ENCODE peak calls at places on chromosome 7, in five cellular contexts. L, U, O, K and C are unnamed samples. For H3K9me3, the result is how much of the 10 kb centered on the place peaks cover.

GRCh38 chr7:31476073-31476745 is 37.7 kb upstream of the ITPRID1 start:
- DNase-seq in O (no peak), U (no peak), K (no peak), L (no peak), C (no peak)

GRCh38 chr7:88111136-88111748 is 108.6 kb downstream of the SRI start:
- DNase-seq in K (peak), O (peak), U (peak), L (no peak), C (peak)

GRCh38 chr7:111212857-111213523 is 122.1 kb downstream of the LRRN3 start:
- DNase-seq in K (no peak), U (no peak), O (no peak), L (no peak), C (no peak)

GRCh38 chr7:69813637-69814240 is 215.5 kb downstream of the AUTS2 start:
- DNase-seq in O (no peak), K (no peak), L (no peak), U (no peak), C (no peak)

GRCh38 chr7:74294191-74294998 is 5.2 kb downstream of the CLIP2 start:
- DNase-seq in K (no peak), U (peak), O (no peak), L (no peak), C (peak)

GRCh38 chr7:897771-898376 is 21.5 kb downstream of the GET4 start:
- DNase-seq in L (no peak), O (no peak), U (peak), K (no peak), C (no peak)

GRCh38 chr7:81887098-81887497 is 117.3 kb upstream of the HGF start:
- DNase-seq in U (peak), K (no peak), O (peak), L (peak), C (no peak)

GRCh38 chr7:94182066-94182465 is 177.9 kb upstream of the BET1 start:
- DNase-seq in K (no peak), L (no peak), U (no peak), O (peak), C (no peak)

GRCh38 chr7:110007316-110007910 is 1083.5 kb upstream of the LRRN3 start:
- DNase-seq in L (no peak), U (no peak), O (no peak), K (no peak), C (no peak)

GRCh38 chr7:13524076-13524475 is 465.4 kb downstream of the ETV1 start:
- DNase-seq in K (no peak), L (no peak), O (no peak), U (no peak), C (no peak)

GRCh38 chr7:31432166-31432565 is 81.7 kb upstream of the ITPRID1 start:
- DNase-seq in L (no peak), K (no peak), U (no peak), O (no peak), C (no peak)

GRCh38 chr7:66837007-66837406 is 84.0 kb upstream of the TMEM248 start:
- DNase-seq in O (peak), K (peak), L (no peak), U (no peak), C (peak)

GRCh38 chr7:129778770-129779601 is 167.5 kb downstream of the NRF1 start:
- DNase-seq in L (no peak), U (no peak), K (no peak), O (no peak), C (no peak)

GRCh38 chr7:136000288-136000913 is 23.2 kb upstream of the MTPN start:
- DNase-seq in U (no peak), L (no peak), K (no peak), O (peak), C (peak)

GRCh38 chr7:131027287-131027773 is 293.3 kb upstream of the KLF14 start:
- DNase-seq in L (no peak), U (peak), O (peak), K (peak), C (no peak)

GRCh38 chr7:107874605-107875446 is 16.2 kb upstream of the DLD start:
- DNase-seq in O (peak), L (no peak), U (peak), K (peak), C (peak)

GRCh38 chr7:130154501-130155317 is 50.5 kb downstream of the TMEM209 start:
- DNase-seq in L (no peak), O (no peak), U (peak), K (peak), C (no peak)

GRCh38 chr7:85286449-85286848 is 99.6 kb upstream of the SEMA3D start:
- DNase-seq in U (no peak), L (no peak), K (no peak), O (no peak), C (no peak)

GRCh38 chr7:50317697-50318640 is 13.5 kb downstream of the IKZF1 start:
- DNase-seq in L (no peak), O (no peak), K (no peak), U (no peak), C (no peak)

GRCh38 chr7:47327698-47328391 is 254.1 kb downstream of the TNS3 start:
- DNase-seq in L (no peak), K (no peak), O (peak), U (peak), C (no peak)

GRCh38 chr7:37411444-37412034 is 37.1 kb downstream of the ELMO1 start:
- DNase-seq in O (no peak), K (no peak), L (no peak), U (no peak), C (no peak)

GRCh38 chr7:92075455-92076158 is 58.7 kb downstream of the CYP51A1 start:
- DNase-seq in O (no peak), L (peak), U (no peak), K (no peak), C (no peak)

GRCh38 chr7:68684246-68684850 is 913.9 kb upstream of the AUTS2 start:
- DNase-seq in K (no peak), O (peak), L (no peak), U (no peak), C (no peak)

GRCh38 chr7:39105720-39106119 is 128.0 kb downstream of the POU6F2 start:
- DNase-seq in O (no peak), L (no peak), K (no peak), U (no peak), C (no peak)

GRCh38 chr7:158353606-158354570 is 233.7 kb downstream of the PTPRN2 start:
- DNase-seq in L (no peak), O (no peak), K (peak), U (peak), C (peak)

GRCh38 chr7:134515569-134516468 is 11.5 kb upstream of the AKR1B10 start:
- DNase-seq in L (no peak), K (no peak), U (no peak), O (peak), C (no peak)

GRCh38 chr7:151095123-151095797 is 9.0 kb downstream of the AGAP3 start:
- DNase-seq in O (no peak), L (no peak), U (no peak), K (no peak), C (no peak)

GRCh38 chr7:129748710-129749109 is 137.2 kb downstream of the NRF1 start:
- DNase-seq in L (no peak), O (peak), K (no peak), U (peak), C (no peak)

GRCh38 chr7:150586068-150586777 is 19.0 kb downstream of the GIMAP4 start:
- DNase-seq in U (no peak), O (no peak), L (no peak), K (no peak), C (no peak)

GRCh38 chr7:149689591-149689845 is 83.9 kb downstream of the ZNF467 start:
- DNase-seq in L (no peak), O (no peak), U (no peak), K (no peak), C (no peak)

GRCh38 chr7:31059551-31059950 is 7.4 kb downstream of the ADCYAP1R1 start:
- DNase-seq in K (no peak), U (peak), L (no peak), O (no peak), C (no peak)

GRCh38 chr7:69088185-69088584 is 510.1 kb upstream of the AUTS2 start:
- DNase-seq in U (no peak), L (no peak), K (no peak), O (no peak), C (no peak)

GRCh38 chr7:77697535-77697831 is 1.2 kb downstream of the RSBN1L start:
- DNase-seq in U (peak), K (no peak), L (no peak), O (no peak), C (no peak)

GRCh38 chr7:30923774-30924413 is 12.2 kb downstream of the AQP1 start:
- DNase-seq in O (no peak), U (peak), L (no peak), K (no peak), C (no peak)

GRCh38 chr7:153061913-153062528 is 302.5 kb downstream of the ACTR3B start:
- DNase-seq in O (no peak), K (peak), U (no peak), L (no peak), C (peak)

GRCh38 chr7:143381427-143382125 is 431 bp downstream of the ZYX start:
- DNase-seq in O (peak), K (peak), L (no peak), U (peak), C (no peak)

GRCh38 chr7:19538036-19538435 is 170.8 kb downstream of the POLR1F start:
- DNase-seq in O (no peak), U (no peak), L (no peak), K (no peak), C (no peak)

GRCh38 chr7:108000875-108001758 is 1.8 kb downstream of the LAMB1 start:
- DNase-seq in L (no peak), U (peak), O (peak), K (no peak), C (no peak)

GRCh38 chr7:106217089-106217542 is 67.7 kb downstream of the NAMPT start:
- DNase-seq in K (no peak), O (peak), U (no peak), L (no peak), C (no peak)

GRCh38 chr7:44400033-44400511 is 74.7 kb upstream of the CAMK2B start:
- DNase-seq in K (no peak), U (no peak), L (no peak), O (no peak), C (no peak)

GRCh38 chr7:26372211-26372610 is 80.5 kb downstream of the SNX10 start:
- DNase-seq in K (no peak), O (no peak), L (no peak), U (no peak), C (no peak)

GRCh38 chr7:26367219-26367711 is 75.6 kb downstream of the SNX10 start:
- DNase-seq in K (no peak), O (no peak), U (no peak), L (no peak), C (no peak)

GRCh38 chr7:26372738-26373137 is 81.1 kb downstream of the SNX10 start:
- DNase-seq in K (no peak), O (no peak), U (no peak), L (no peak), C (no peak)

GRCh38 chr7:26368542-26368941 is 76.9 kb downstream of the SNX10 start:
- DNase-seq in O (peak), U (no peak), L (no peak), K (no peak), C (no peak)

DNA sequence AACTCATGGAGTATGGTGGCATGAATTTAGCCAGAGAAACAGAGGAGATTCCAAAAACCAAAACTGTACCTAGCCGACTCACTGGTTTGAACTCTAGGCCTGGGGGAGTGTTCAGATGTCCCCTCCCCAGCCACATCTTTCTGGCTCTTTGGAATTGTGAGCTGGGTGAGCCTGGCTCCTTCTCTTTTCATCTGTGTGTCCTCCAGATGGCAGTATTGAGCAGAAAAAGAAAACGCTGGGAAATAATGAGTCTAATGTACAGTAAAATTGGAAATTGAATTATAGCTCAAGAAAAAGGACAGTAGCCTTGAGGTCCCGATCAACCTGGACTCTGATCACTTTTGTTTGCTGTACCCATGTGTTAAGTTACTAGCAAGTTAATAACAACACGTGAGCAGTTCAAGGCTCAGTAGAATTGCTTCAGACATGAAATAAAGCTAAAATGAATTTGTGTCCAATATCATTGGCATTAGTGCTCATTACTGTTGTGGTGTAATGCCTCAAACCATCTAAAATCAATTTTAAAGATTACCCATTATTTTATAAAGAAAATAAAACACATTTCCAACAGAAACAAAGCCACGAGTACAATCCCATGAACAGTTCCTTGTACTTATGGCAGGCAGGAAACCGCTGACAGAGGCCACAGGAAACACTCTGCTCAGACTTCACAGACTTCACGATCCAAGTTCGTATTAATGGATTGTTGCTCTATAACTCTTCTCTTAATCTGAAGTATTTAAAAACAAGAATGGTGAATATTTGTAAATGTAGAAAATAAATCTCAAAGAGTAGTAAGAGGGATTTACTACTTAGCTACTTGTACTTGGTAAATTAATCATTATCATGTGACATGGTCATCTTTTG is 78.1 kb downstream of the SNX10 start:
- DNase-seq in K (peak), U (peak), L (no peak), O (peak), C (peak)
- TF ChIP-seq MXI1 in K (no peak), U (no peak), L (no peak), O (no peak), C (no peak)

GRCh38 chr7:46291601-46292150 is 370.6 kb upstream of the IGFBP3 start:
- DNase-seq in U (no peak), L (peak), O (peak), K (no peak), C (no peak)
- TF ChIP-seq RAD21 in U (no peak), L (no peak), O (no peak), K (no peak), C (no peak)

GRCh38 chr7:138538518-138538917 is 78.5 kb downstream of the TRIM24 start:
- DNase-seq in O (peak), K (no peak), L (no peak), U (no peak), C (no peak)

GRCh38 chr7:138545123-138545522 is 85.1 kb downstream of the TRIM24 start:
- DNase-seq in L (no peak), U (no peak), K (no peak), O (no peak), C (no peak)

GRCh38 chr7:138543739-138544138 is 83.7 kb downstream of the TRIM24 start:
- DNase-seq in L (no peak), U (no peak), O (no peak), K (no peak), C (no peak)

GRCh38 chr7:138538996-138539644 is 79.1 kb downstream of the TRIM24 start:
- DNase-seq in L (no peak), K (no peak), U (no peak), O (no peak), C (no peak)

GRCh38 chr7:138542183-138542582 is 82.1 kb downstream of the TRIM24 start:
- DNase-seq in U (no peak), L (peak), K (no peak), O (no peak), C (no peak)
- H3K9me3 ChIP-seq in U (under half), L (under half), K (under half), O (under half), C (under half)

DNA sequence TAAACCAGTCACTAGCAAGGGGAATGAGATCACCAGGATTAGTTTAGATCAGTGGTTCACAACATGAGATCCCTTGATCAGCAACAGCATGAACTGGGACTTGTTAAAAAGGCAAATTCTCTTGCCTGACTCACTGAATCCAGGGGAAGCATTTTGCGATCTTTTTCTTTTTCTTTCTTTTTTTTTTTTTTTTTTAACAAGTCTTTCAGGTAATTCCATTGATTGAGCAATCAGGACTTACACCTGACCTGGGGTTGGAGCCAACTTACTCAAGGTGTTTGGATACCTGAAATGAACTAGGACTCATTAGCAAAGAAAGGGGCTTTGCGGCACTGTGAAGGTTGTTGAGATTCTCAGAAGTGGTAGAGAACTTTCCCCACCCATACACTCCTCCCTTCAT is 47.1 kb upstream of the PRR15 start:
- DNase-seq in O (no peak), U (no peak), L (no peak), K (no peak), C (no peak)
- TF ChIP-seq MXI1 in O (no peak), U (no peak), L (no peak), K (no peak), C (no peak)

GRCh38 chr7:101828308-101829020 is 11.0 kb downstream of the CUX1 start:
- DNase-seq in U (no peak), K (no peak), O (no peak), L (no peak), C (no peak)
- TF ChIP-seq RAD21 in U (no peak), K (no peak), O (no peak), L (no peak), C (no peak)

GRCh38 chr7:156419782-156420181 is 220.8 kb upstream of the RNF32 start:
- DNase-seq in O (no peak), L (no peak), K (no peak), U (no peak), C (no peak)

GRCh38 chr7:156423876-156424275 is 216.7 kb upstream of the RNF32 start:
- DNase-seq in U (no peak), K (no peak), L (no peak), O (no peak), C (no peak)

DNA sequence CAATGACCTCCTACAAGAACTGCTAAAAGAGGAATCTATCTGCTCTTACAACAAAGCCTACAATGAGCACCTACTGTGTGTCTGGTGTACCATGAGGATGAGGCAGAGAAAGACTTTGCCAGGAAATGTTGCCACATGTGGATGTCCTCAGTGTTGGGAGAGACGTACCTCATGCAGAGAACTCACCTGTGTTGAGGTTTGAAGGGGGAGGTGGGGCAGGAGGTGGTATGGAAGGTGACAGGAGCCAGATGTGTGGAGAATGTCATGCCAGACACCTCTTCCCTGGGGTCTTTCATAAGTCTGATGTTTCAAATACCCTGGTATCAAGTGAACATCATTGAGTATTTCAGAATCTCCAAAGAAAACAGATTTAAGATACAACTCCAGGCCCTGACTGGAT is 220.1 kb upstream of the RNF32 start:
- DNase-seq in K (no peak), L (no peak), O (no peak), U (no peak), C (no peak)
- H3K9me3 ChIP-seq in K (under half), L (under half), O (under half), U (under half), C (under half)

GRCh38 chr7:80635533-80635932 is 2.9 kb upstream of the CD36 start:
- DNase-seq in O (peak), L (no peak), K (no peak), U (no peak), C (no peak)
- TF ChIP-seq MXI1 in O (no peak), L (no peak), K (no peak), U (no peak), C (no peak)

GRCh38 chr7:127892488-127893314 is 138.5 kb downstream of the LRRC4 start:
- DNase-seq in O (peak), K (peak), L (no peak), U (no peak), C (no peak)
- TF ChIP-seq RAD21 in O (no peak), K (peak), L (no peak), U (no peak), C (no peak)